ENCODE peak calls at places on chromosomes 2 and 18, in seven cellular contexts. I, F, G, Z, N, L and K are unnamed samples. For H3K4me1, the result is how much of the 10 kb centered on the place peaks cover.

GRCh38 chr2:172430027-172430426 is 2.6 kb downstream of the ITGA6 start:
- DNase-seq in N (no peak), L (no peak), F (no peak), I (no peak), G (no peak), Z (no peak), K (no peak)

GRCh38 chr2:108377815-108378630 is at the start of gene SULT1C4:
- DNase-seq in L (peak), N (no peak), F (no peak), Z (no peak), I (peak), G (peak), K (no peak)

GRCh38 chr2:60641866-60642788 is 88.7 kb upstream of the BCL11A start:
- DNase-seq in I (no peak), N (no peak), Z (peak), L (peak), G (no peak), F (peak), K (peak)

GRCh38 chr18:47953471-47953931 is 23.0 kb upstream of the SMAD2 start:
- DNase-seq in F (no peak), I (peak), L (peak), N (no peak), G (no peak), Z (no peak), K (peak)

GRCh38 chr2:64225491-64225890 is 81.3 kb upstream of the PELI1 start:
- DNase-seq in I (no peak), L (no peak), N (peak), G (no peak), Z (no peak), F (no peak), K (no peak)

GRCh38 chr18:34729740-34730338 is 19.7 kb downstream of the DTNA start:
- DNase-seq in F (no peak), L (peak), G (no peak), Z (no peak), N (no peak), I (no peak), K (no peak)

GRCh38 chr2:235050992-235051351 is 99.2 kb downstream of the SH3BP4 start:
- DNase-seq in F (peak), N (peak), Z (peak), L (peak), I (peak), G (peak), K (no peak)

GRCh38 chr2:177553176-177553909 is 160.8 kb downstream of the AGPS start:
- DNase-seq in N (no peak), G (no peak), L (no peak), I (no peak), F (no peak), Z (no peak), K (no peak)

GRCh38 chr18:79590191-79591039 is 89.2 kb upstream of the CTDP1 start:
- DNase-seq in F (no peak), Z (no peak), I (peak), L (no peak), N (no peak), G (no peak), K (no peak)

GRCh38 chr2:26945991-26946750 is 24.3 kb upstream of the MAPRE3 start:
- DNase-seq in G (no peak), F (no peak), I (no peak), N (no peak), L (no peak), Z (no peak), K (no peak)

GRCh38 chr2:141911485-141912066 is 219.2 kb downstream of the LRP1B start:
- DNase-seq in G (no peak), Z (peak), F (no peak), I (no peak), L (peak), N (no peak), K (peak)

GRCh38 chr2:196453613-196454047 is 185.9 kb upstream of the CCDC150 start:
- DNase-seq in I (no peak), G (peak), F (peak), N (no peak), L (peak), Z (no peak), K (peak)

GRCh38 chr2:144553379-144553778 is 33.5 kb upstream of the ZEB2 start:
- DNase-seq in Z (no peak), F (no peak), G (no peak), I (no peak), L (no peak), N (peak), K (no peak)

GRCh38 chr2:22478329-22478728 is 906.6 kb upstream of the KLHL29 start:
- DNase-seq in N (no peak), I (no peak), L (no peak), F (no peak), G (no peak), Z (no peak), K (no peak)

GRCh38 chr18:21129586-21130216 is 18.1 kb upstream of the ROCK1 start:
- DNase-seq in N (no peak), L (no peak), F (no peak), G (no peak), I (no peak), Z (no peak), K (no peak)

GRCh38 chr2:19835818-19836281 is 65.9 kb downstream of the TTC32 start:
- DNase-seq in I (no peak), G (no peak), Z (no peak), L (no peak), F (no peak), N (no peak), K (no peak)

GRCh38 chr2:175854665-175855064 is 147.4 kb downstream of the LNPK start:
- DNase-seq in L (no peak), G (no peak), Z (no peak), F (no peak), I (no peak), N (no peak), K (no peak)

GRCh38 chr2:55718165-55719008 is 24.7 kb upstream of the PNPT1 start:
- DNase-seq in Z (peak), L (peak), N (peak), F (peak), G (peak), I (no peak), K (peak)

GRCh38 chr2:231162036-231162345 is 36.4 kb upstream of the ARMC9 start:
- DNase-seq in L (no peak), Z (no peak), N (peak), I (no peak), F (no peak), G (no peak), K (no peak)

GRCh38 chr2:41434991-41435390 is 612.8 kb upstream of the PKDCC start:
- DNase-seq in I (no peak), L (no peak), N (no peak), Z (no peak), F (no peak), G (no peak), K (peak)

GRCh38 chr2:235926229-235926628 is 242.0 kb downstream of the GBX2 start:
- DNase-seq in N (no peak), L (no peak), F (no peak), Z (no peak), G (no peak), I (no peak), K (no peak)

GRCh38 chr2:55869637-55870325 is 53.8 kb downstream of the EFEMP1 start:
- DNase-seq in L (no peak), N (no peak), G (peak), I (no peak), Z (no peak), F (no peak), K (no peak)

GRCh38 chr2:124485659-124486058 is 460.6 kb downstream of the CNTNAP5 start:
- DNase-seq in I (no peak), L (no peak), G (no peak), N (no peak), Z (no peak), F (no peak), K (no peak)

GRCh38 chr2:50395510-50396300 is 636.2 kb downstream of the NRXN1 start:
- DNase-seq in Z (no peak), F (no peak), L (no peak), N (no peak), G (no peak), I (no peak), K (no peak)

GRCh38 chr2:17625446-17625845 is 85.0 kb downstream of the VSNL1 start:
- DNase-seq in L (no peak), Z (no peak), I (no peak), G (no peak), F (no peak), N (no peak), K (no peak)

GRCh38 chr18:9968081-9968848 is 54.4 kb downstream of the VAPA start:
- DNase-seq in Z (no peak), I (no peak), F (no peak), N (no peak), L (no peak), G (no peak), K (no peak)

GRCh38 chr2:149885468-149885867 is 297.9 kb upstream of the MMADHC start:
- DNase-seq in N (no peak), L (peak), F (no peak), Z (no peak), G (no peak), I (no peak), K (peak)
- H3K4me1 ChIP-seq in N (under half), L (under half), F (under half), Z (under half), G (under half), I (under half), K (under half)

GRCh38 chr2:181398000-181398399 is 59.2 kb upstream of the ITGA4 start:
- DNase-seq in N (no peak), L (no peak), G (no peak), F (no peak), Z (no peak), I (no peak), K (no peak)
- H3K4me1 ChIP-seq in N (under half), L (under half), G (under half), F (under half), Z (under half), I (under half), K (under half)

GRCh38 chr2:71830497-71831207 is 317.0 kb downstream of the CYP26B1 start:
- DNase-seq in N (no peak), G (no peak), F (no peak), L (no peak), I (no peak), Z (peak), K (no peak)

GRCh38 chr2:71827973-71828372 is 319.7 kb downstream of the CYP26B1 start:
- DNase-seq in I (no peak), G (no peak), Z (no peak), L (no peak), N (no peak), F (no peak), K (no peak)

GRCh38 chr2:71827146-71827874 is 320.4 kb downstream of the CYP26B1 start:
- DNase-seq in I (no peak), F (no peak), Z (no peak), L (no peak), N (no peak), G (no peak), K (no peak)

GRCh38 chr2:71831208-71831577 is 316.5 kb downstream of the CYP26B1 start:
- DNase-seq in N (peak), L (peak), G (no peak), Z (peak), F (no peak), I (no peak), K (no peak)

DNA sequence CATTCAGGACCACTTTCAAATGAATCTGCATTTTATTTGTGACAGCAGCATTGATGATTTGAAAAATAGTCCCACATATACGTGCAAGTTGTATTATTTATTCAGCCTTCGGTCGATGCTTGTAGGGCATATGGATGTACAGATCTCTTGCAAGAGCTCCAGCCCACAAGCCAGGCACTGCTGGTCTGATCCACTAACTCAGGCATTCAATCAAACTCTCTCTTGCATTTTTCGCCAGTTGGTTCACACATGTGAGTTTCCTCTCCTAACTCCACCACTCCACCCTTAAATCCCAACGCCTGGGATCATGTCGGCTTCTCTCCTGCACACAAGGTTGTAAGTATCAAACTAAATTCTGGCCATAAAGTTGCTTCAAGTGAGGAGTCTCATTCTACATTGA is 318.7 kb downstream of the CYP26B1 start:
- DNase-seq in G (no peak), Z (no peak), N (no peak), L (no peak), F (no peak), I (no peak), K (no peak)
- H3K4me1 ChIP-seq in G (under half), Z (under half), N (under half), L (under half), F (under half), I (under half), K (under half)

GRCh38 chr2:203685081-203685621 is 21.3 kb upstream of the CD28 start:
- DNase-seq in L (no peak), G (no peak), Z (no peak), F (no peak), N (no peak), I (no peak), K (no peak)
- H3K4me1 ChIP-seq in L (under half), G (under half), Z (under half), F (under half), N (under half), I (under half), K (half or more)

DNA sequence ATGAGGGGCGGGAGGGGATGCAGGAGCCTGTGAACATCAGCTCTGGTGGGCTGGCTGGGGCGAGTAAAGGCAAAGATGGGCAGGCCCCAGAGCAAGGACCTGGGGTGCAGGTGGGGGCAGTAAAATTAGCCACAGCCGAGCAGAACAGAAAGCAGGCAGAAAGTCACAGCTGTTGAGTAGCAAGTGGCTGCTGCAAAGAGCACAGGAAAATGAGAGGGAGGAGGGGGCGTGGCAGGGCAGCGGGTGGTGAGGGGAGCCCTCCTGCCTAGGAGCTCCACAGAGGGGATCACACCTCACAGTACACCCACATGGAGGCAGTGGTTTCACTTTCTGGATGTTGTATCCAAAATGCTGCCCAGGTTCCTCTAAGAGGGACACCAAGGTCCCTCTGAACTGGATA is 79.6 kb downstream of the LBH start:
- DNase-seq in F (no peak), L (no peak), I (no peak), N (no peak), Z (no peak), G (no peak), K (no peak)
- H3K4me1 ChIP-seq in F (under half), L (under half), I (under half), N (under half), Z (under half), G (under half), K (under half)

GRCh38 chr2:119728421-119728820 is 31.3 kb upstream of the PTPN4 start:
- DNase-seq in N (no peak), L (no peak), G (no peak), F (no peak), Z (no peak), I (no peak), K (no peak)
- H3K4me1 ChIP-seq in N (under half), L (under half), G (under half), F (under half), Z (under half), I (under half), K (under half)

GRCh38 chr2:62203459-62203858 is 7.5 kb downstream of the B3GNT2 start:
- DNase-seq in Z (no peak), I (no peak), N (no peak), L (no peak), F (no peak), G (no peak), K (no peak)

GRCh38 chr2:62202729-62203128 is 6.8 kb downstream of the B3GNT2 start:
- DNase-seq in L (no peak), I (no peak), F (peak), N (no peak), G (no peak), Z (no peak), K (no peak)

GRCh38 chr2:62206024-62206423 is 10.1 kb downstream of the B3GNT2 start:
- DNase-seq in G (no peak), N (no peak), F (no peak), I (no peak), Z (no peak), L (no peak), K (no peak)

GRCh38 chr2:62205554-62205953 is 9.6 kb downstream of the B3GNT2 start:
- DNase-seq in N (no peak), L (no peak), F (no peak), G (no peak), Z (no peak), I (no peak), K (no peak)

DNA sequence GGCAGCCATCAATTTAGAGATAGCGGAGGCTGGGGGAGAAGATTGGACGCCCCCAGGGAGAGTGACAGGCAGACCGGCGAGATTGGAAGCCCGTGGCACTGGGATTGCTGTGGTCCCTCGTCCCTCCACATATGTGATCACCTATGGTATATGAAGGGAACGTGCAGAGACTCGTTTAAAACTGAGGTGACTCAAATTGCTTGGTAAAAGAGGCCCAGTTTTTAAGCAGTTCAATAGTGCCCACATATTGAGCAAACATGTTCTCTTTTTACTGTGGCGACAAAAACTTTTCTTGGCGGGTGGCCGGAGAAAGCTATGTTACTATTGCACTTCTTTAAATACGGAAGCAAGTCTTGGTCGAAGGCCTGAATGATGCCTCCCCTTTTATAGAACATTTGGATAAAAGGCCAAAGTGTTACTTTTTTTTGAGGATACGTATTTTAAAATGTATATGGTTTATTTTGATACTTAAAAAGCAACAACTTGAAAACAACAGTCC is 9.1 kb downstream of the B3GNT2 start:
- DNase-seq in L (no peak), Z (no peak), G (no peak), N (no peak), I (no peak), F (no peak), K (no peak)
- H3K4me1 ChIP-seq in L (half or more), Z (half or more), G (under half), N (under half), I (under half), F (under half), K (under half)

GRCh38 chr2:46632349-46632748 is 153.0 kb downstream of the TMEM247 start:
- DNase-seq in G (no peak), I (no peak), N (peak), Z (no peak), F (peak), L (no peak), K (peak)
- H3K4me1 ChIP-seq in G (under half), I (under half), N (under half), Z (under half), F (under half), L (under half), K (under half)

GRCh38 chr2:13858626-13859025 is 773.9 kb upstream of the LRATD1 start:
- DNase-seq in N (no peak), I (no peak), Z (no peak), F (no peak), G (no peak), L (no peak), K (no peak)
- H3K4me1 ChIP-seq in N (under half), I (under half), Z (under half), F (under half), G (under half), L (under half), K (under half)

GRCh38 chr2:238425505-238425978 is 1.2 kb upstream of the ASB1 start:
- DNase-seq in L (no peak), G (no peak), I (no peak), N (no peak), F (no peak), Z (peak), K (no peak)

GRCh38 chr2:238427435-238428162 is 872 bp downstream of the ASB1 start:
- DNase-seq in G (no peak), F (peak), Z (peak), L (peak), N (no peak), I (no peak), K (no peak)

GRCh38 chr2:238428866-238429265 is 2.1 kb downstream of the ASB1 start:
- DNase-seq in I (no peak), N (no peak), Z (no peak), L (no peak), G (no peak), F (no peak), K (no peak)

GRCh38 chr2:238425979-238426567 is 654 bp upstream of the ASB1 start:
- DNase-seq in F (peak), G (no peak), N (no peak), L (no peak), I (peak), Z (peak), K (no peak)

GRCh38 chr2:238426568-238427434 is at the start of gene ASB1:
- DNase-seq in N (peak), I (peak), G (peak), Z (peak), F (peak), L (peak), K (peak)
- H3K4me1 ChIP-seq in N (under half), I (under half), G (under half), Z (under half), F (half or more), L (under half), K (under half)